ENCODE peak calls at places on chromosomes 16 and 17, in eight cellular contexts. O is A549, A is BE2C, D is sigmoid colon, X is IMR-90, C is PC-9, U is heart left ventricle, R is tibial artery. S is an unnamed sample. For H3K4me1, the result is how much of the 10 kb centered on the place peaks cover.

GRCh38 chr17:81551458-81552243 is 502 bp downstream of the FAAP100 start:
- DNase-seq in O (no peak), A (no peak), D (no peak), X (peak), C (peak), U (no peak), R (peak), S (no peak)

GRCh38 chr16:77657016-77657415 is 65.3 kb upstream of the NUDT7 start:
- DNase-seq in O (no peak), A (peak), D (no peak), X (peak), C (no peak), U (no peak), R (no peak), S (peak)

GRCh38 chr16:67277999-67278772 is 1.1 kb upstream of the PLEKHG4 start:
- DNase-seq in O (peak), A (no peak), D (no peak), X (peak), C (peak), U (no peak), R (no peak), S (no peak)

GRCh38 chr17:2111691-2112090 is 56.8 kb downstream of the HIC1 start:
- DNase-seq in O (no peak), A (no peak), D (no peak), X (peak), C (peak), U (no peak), R (no peak), S (no peak)

GRCh38 chr16:56961851-56962281 is at the start of gene CETP:
- DNase-seq in O (no peak), A (no peak), D (no peak), X (no peak), C (no peak), U (no peak), R (peak), S (no peak)

GRCh38 chr16:15952265-15952711 is 2.9 kb downstream of the ABCC1 start:
- DNase-seq in O (no peak), A (no peak), D (no peak), X (no peak), C (no peak), U (peak), R (no peak), S (no peak)

GRCh38 chr17:28711723-28712036 is at the start of gene PROCA1:
- DNase-seq in O (no peak), A (no peak), D (no peak), X (no peak), C (no peak), U (no peak), R (no peak), S (no peak)

GRCh38 chr16:67063008-67063407 is 34.1 kb downstream of the CBFB start:
- DNase-seq in O (no peak), A (no peak), D (no peak), X (no peak), C (no peak), U (no peak), R (no peak), S (no peak)

GRCh38 chr17:77324227-77324626 is 183.5 kb downstream of the SEC14L1 start:
- DNase-seq in O (no peak), A (no peak), D (peak), X (no peak), C (no peak), U (no peak), R (peak), S (no peak)

GRCh38 chr17:14461131-14461530 is 160.2 kb downstream of the HS3ST3B1 start:
- DNase-seq in O (no peak), A (no peak), D (no peak), X (no peak), C (no peak), U (no peak), R (no peak), S (no peak)

GRCh38 chr16:515175-515962 is 12.1 kb upstream of the CAPN15 start:
- DNase-seq in O (no peak), A (no peak), D (no peak), X (no peak), C (no peak), U (no peak), R (no peak), S (no peak)

GRCh38 chr16:49703494-49703893 is 152.4 kb downstream of the ZNF423 start:
- DNase-seq in O (no peak), A (no peak), D (no peak), X (no peak), C (no peak), U (no peak), R (no peak), S (no peak)

GRCh38 chr16:47987136-47987535 is 168.7 kb downstream of the ABCC12 start:
- DNase-seq in O (no peak), A (no peak), D (no peak), X (no peak), C (no peak), U (no peak), R (no peak), S (no peak)

GRCh38 chr17:8393470-8394231 is 4.0 kb downstream of the RNF222 start:
- DNase-seq in O (no peak), A (no peak), D (no peak), X (peak), C (peak), U (no peak), R (peak), S (no peak)

GRCh38 chr16:55515110-55515509 is 6.2 kb downstream of the LPCAT2 start:
- DNase-seq in O (no peak), A (no peak), D (no peak), X (peak), C (no peak), U (no peak), R (no peak), S (no peak)

GRCh38 chr16:1068451-1068850 is 4.1 kb upstream of the SSTR5 start:
- DNase-seq in O (no peak), A (no peak), D (no peak), X (no peak), C (no peak), U (no peak), R (no peak), S (no peak)

GRCh38 chr16:8130197-8130596 is 460.1 kb downstream of the TMEM114 start:
- DNase-seq in O (no peak), A (no peak), D (no peak), X (no peak), C (no peak), U (no peak), R (no peak), S (no peak)

GRCh38 chr17:39270923-39271322 is 45.2 kb upstream of the STAC2 start:
- DNase-seq in O (no peak), A (peak), D (no peak), X (peak), C (no peak), U (no peak), R (no peak), S (no peak)

GRCh38 chr16:58444265-58444664 is 52.0 kb downstream of the GINS3 start:
- DNase-seq in O (no peak), A (no peak), D (no peak), X (no peak), C (no peak), U (no peak), R (no peak), S (no peak)

GRCh38 chr16:83068686-83069085 is 441.9 kb downstream of the CDH13 start:
- DNase-seq in O (no peak), A (no peak), D (no peak), X (peak), C (no peak), U (no peak), R (no peak), S (no peak)

DNA sequence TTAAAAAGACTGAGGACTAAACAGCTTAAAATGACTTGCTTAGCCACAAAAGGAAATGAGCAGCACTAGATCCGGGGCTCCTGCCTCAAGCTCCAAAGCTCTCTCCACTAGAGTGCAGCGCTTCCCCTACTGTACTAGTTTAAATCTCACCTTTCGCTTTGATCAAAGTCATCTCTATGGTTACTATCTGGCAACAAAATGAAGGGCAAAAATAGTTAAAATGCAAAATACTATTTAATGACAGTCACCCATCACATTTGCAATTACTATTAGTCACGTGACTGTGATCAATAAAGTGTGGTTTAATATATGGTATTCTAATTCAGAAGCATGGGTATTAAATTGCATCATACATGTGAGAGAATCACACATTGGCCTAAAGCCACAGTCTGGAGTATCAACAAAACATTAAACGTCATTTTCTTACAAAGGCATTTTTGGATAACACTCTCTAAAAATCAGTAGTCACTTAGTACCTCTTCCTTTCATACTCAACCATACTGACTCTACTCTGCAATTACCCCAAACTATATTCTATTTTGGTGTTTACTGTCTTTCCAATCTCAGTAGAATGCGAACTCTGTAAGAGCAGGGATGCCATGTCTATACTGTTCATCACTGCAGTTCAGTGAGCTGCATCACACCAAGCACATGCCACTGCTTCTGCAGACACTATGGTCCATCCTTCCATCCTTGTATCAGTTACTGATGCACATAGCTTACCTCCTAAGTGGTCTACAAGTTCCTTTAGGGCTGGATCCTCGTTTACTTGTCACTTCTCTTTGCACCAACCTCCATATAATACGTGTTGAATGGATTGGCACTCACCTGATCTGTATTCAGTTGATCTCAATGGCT is 6.2 kb downstream of the PSMD12 start:
- DNase-seq in O (peak), A (peak), D (no peak), X (peak), C (no peak), U (no peak), R (no peak), S (no peak)
- H3K4me1 ChIP-seq in O (under half), A (under half), D (under half), X (under half), C (under half), U (half or more), R (under half), S (under half)

GRCh38 chr17:57622886-57623433 is 122.1 kb downstream of the CCDC182 start:
- DNase-seq in O (peak), A (peak), D (no peak), X (peak), C (no peak), U (peak), R (peak), S (no peak)
- H3K4me1 ChIP-seq in O (under half), A (half or more), D (under half), X (under half), C (under half), U (under half), R (under half), S (under half)

DNA sequence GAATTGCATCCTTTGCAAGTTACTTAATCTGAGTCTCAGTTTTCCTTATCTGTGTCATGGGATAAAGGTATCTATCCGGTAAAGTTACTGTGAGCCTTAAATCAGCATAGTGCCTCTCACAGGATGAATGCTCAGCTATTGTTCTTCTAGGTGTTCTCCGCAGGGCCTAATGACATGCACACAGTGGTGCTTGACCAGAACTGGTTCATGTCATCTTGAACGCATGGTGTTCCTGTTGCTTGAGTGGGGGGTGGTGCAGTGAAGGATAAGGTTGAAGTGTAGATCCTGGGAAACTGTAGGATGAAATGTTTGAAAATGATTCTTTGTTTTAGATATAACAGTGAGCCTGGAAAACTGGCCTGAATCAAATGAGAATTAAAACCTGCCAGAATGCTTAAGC is 4.0 kb downstream of the KRT40 start:
- DNase-seq in O (no peak), A (no peak), D (no peak), X (no peak), C (no peak), U (no peak), R (no peak), S (no peak)
- H3K4me1 ChIP-seq in O (under half), A (under half), D (under half), X (under half), C (under half), U (under half), R (under half), S (under half)

GRCh38 chr16:68749424-68749823 is 12.3 kb downstream of the CDH1 start:
- DNase-seq in O (no peak), A (no peak), D (no peak), X (no peak), C (no peak), U (no peak), R (no peak), S (no peak)

GRCh38 chr16:68746951-68747350 is 9.9 kb downstream of the CDH1 start:
- DNase-seq in O (no peak), A (no peak), D (no peak), X (no peak), C (peak), U (no peak), R (no peak), S (no peak)

GRCh38 chr16:68751160-68751559 is 14.1 kb downstream of the CDH1 start:
- DNase-seq in O (no peak), A (no peak), D (no peak), X (no peak), C (no peak), U (no peak), R (no peak), S (no peak)

GRCh38 chr16:68752602-68753001 is 15.5 kb downstream of the CDH1 start:
- DNase-seq in O (no peak), A (no peak), D (no peak), X (no peak), C (no peak), U (no peak), R (no peak), S (no peak)

GRCh38 chr16:68750243-68750642 is 13.2 kb downstream of the CDH1 start:
- DNase-seq in O (no peak), A (no peak), D (no peak), X (no peak), C (no peak), U (no peak), R (no peak), S (no peak)
- H3K4me1 ChIP-seq in O (half or more), A (under half), D (under half), X (under half), C (half or more), U (under half), R (under half), S (under half)

DNA sequence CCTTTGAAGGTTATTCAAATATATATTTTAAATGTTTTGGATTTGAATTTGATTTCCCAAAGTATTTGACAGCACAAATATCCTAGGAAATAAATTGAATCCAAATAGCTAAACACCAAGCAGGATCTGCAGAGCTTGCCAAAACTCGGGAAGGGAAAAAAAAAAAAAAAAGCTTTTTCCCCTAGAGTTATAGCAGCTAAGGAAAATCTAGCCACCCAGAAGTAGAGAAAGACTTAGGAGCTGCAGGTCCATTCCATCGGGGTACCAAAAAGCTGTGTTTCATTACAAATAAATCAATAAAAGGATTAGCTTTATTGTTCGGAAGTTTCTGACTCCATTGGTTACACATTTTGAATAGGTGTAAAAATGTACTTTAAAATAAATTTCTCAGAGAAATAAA is 19.3 kb downstream of the HSF5 start:
- DNase-seq in O (no peak), A (no peak), D (no peak), X (no peak), C (no peak), U (no peak), R (no peak), S (no peak)
- H3K4me1 ChIP-seq in O (under half), A (under half), D (under half), X (under half), C (under half), U (under half), R (under half), S (under half)